ENCODE peak calls at places on chromosomes 2 and 18, in five cellular contexts. One of them, this sample, is unnamed.

GRCh38 chr2:121285077-121285449 is at the start of gene TFCP2L1:
- DNase-seq in tibial nerve: no peak
- DNase-seq in stimulated activated CD4-positive, alpha-beta T cell treated with anti-CD3 and anti-CD28 coated beads, TNF-alpha, amount 100 ng/mL, for 1 hour: no peak
- DNase-seq in omental fat pad: no peak
- DNase-seq in activated T-cell treated with anti-CD3 and anti-CD28 coated beads for 48 hours: peak; percentile 41
- DNase-seq in this sample: no peak

GRCh38 chr2:208594642-208595385 is 188.2 kb downstream of the PTH2R start:
- DNase-seq in tibial nerve: no peak
- DNase-seq in omental fat pad: no peak
- DNase-seq in stimulated activated CD4-positive, alpha-beta T cell treated with anti-CD3 and anti-CD28 coated beads, TNF-alpha, amount 100 ng/mL, for 1 hour: no peak
- DNase-seq in activated T-cell treated with anti-CD3 and anti-CD28 coated beads for 48 hours: no peak
- DNase-seq in this sample: no peak

GRCh38 chr2:144659731-144660275 is 139.9 kb upstream of the ZEB2 start:
- DNase-seq in stimulated activated CD4-positive, alpha-beta T cell treated with anti-CD3 and anti-CD28 coated beads, TNF-alpha, amount 100 ng/mL, for 1 hour: peak; percentile 2
- DNase-seq in activated T-cell treated with anti-CD3 and anti-CD28 coated beads for 48 hours: peak; percentile 13
- DNase-seq in omental fat pad: no peak
- DNase-seq in tibial nerve: no peak
- DNase-seq in this sample: no peak

GRCh38 chr2:218326315-218326714 is 30.3 kb upstream of the CATIP start:
- DNase-seq in tibial nerve: no peak
- DNase-seq in stimulated activated CD4-positive, alpha-beta T cell treated with anti-CD3 and anti-CD28 coated beads, TNF-alpha, amount 100 ng/mL, for 1 hour: no peak
- DNase-seq in omental fat pad: no peak
- DNase-seq in activated T-cell treated with anti-CD3 and anti-CD28 coated beads for 48 hours: no peak
- DNase-seq in this sample: no peak

GRCh38 chr2:12809526-12809925 is 92.8 kb downstream of the TRIB2 start:
- DNase-seq in omental fat pad: no peak
- DNase-seq in activated T-cell treated with anti-CD3 and anti-CD28 coated beads for 48 hours: no peak
- DNase-seq in stimulated activated CD4-positive, alpha-beta T cell treated with anti-CD3 and anti-CD28 coated beads, TNF-alpha, amount 100 ng/mL, for 1 hour: no peak
- DNase-seq in tibial nerve: no peak
- DNase-seq in this sample: no peak

GRCh38 chr2:240232961-240233890 is 92.8 kb upstream of the OTOS start:
- DNase-seq in tibial nerve: peak; percentile 78
- DNase-seq in activated T-cell treated with anti-CD3 and anti-CD28 coated beads for 48 hours: peak; percentile 72
- DNase-seq in omental fat pad: peak; percentile 85
- DNase-seq in stimulated activated CD4-positive, alpha-beta T cell treated with anti-CD3 and anti-CD28 coated beads, TNF-alpha, amount 100 ng/mL, for 1 hour: peak; percentile 22
- DNase-seq in this sample: peak; percentile 65

GRCh38 chr2:36530178-36530982 is 67.6 kb downstream of the FEZ2 start:
- DNase-seq in tibial nerve: no peak
- DNase-seq in omental fat pad: no peak
- DNase-seq in activated T-cell treated with anti-CD3 and anti-CD28 coated beads for 48 hours: no peak
- DNase-seq in stimulated activated CD4-positive, alpha-beta T cell treated with anti-CD3 and anti-CD28 coated beads, TNF-alpha, amount 100 ng/mL, for 1 hour: no peak
- DNase-seq in this sample: no peak

GRCh38 chr2:46893231-46893943 is 22.2 kb downstream of the MCFD2 start:
- DNase-seq in activated T-cell treated with anti-CD3 and anti-CD28 coated beads for 48 hours: no peak
- DNase-seq in tibial nerve: no peak
- DNase-seq in omental fat pad: no peak
- DNase-seq in stimulated activated CD4-positive, alpha-beta T cell treated with anti-CD3 and anti-CD28 coated beads, TNF-alpha, amount 100 ng/mL, for 1 hour: no peak
- DNase-seq in this sample: no peak

GRCh38 chr2:130251520-130251864 is 53.3 kb upstream of the TUBA3E start:
- DNase-seq in stimulated activated CD4-positive, alpha-beta T cell treated with anti-CD3 and anti-CD28 coated beads, TNF-alpha, amount 100 ng/mL, for 1 hour: no peak
- DNase-seq in activated T-cell treated with anti-CD3 and anti-CD28 coated beads for 48 hours: no peak
- DNase-seq in tibial nerve: no peak
- DNase-seq in omental fat pad: no peak
- DNase-seq in this sample: no peak

GRCh38 chr2:36607947-36608346 is 10.0 kb upstream of the FEZ2 start:
- DNase-seq in omental fat pad: no peak
- DNase-seq in tibial nerve: no peak
- DNase-seq in activated T-cell treated with anti-CD3 and anti-CD28 coated beads for 48 hours: no peak
- DNase-seq in stimulated activated CD4-positive, alpha-beta T cell treated with anti-CD3 and anti-CD28 coated beads, TNF-alpha, amount 100 ng/mL, for 1 hour: no peak
- DNase-seq in this sample: no peak

GRCh38 chr2:155169317-155169716 is 470.8 kb downstream of the KCNJ3 start:
- DNase-seq in stimulated activated CD4-positive, alpha-beta T cell treated with anti-CD3 and anti-CD28 coated beads, TNF-alpha, amount 100 ng/mL, for 1 hour: no peak
- DNase-seq in activated T-cell treated with anti-CD3 and anti-CD28 coated beads for 48 hours: no peak
- DNase-seq in tibial nerve: no peak
- DNase-seq in omental fat pad: no peak
- DNase-seq in this sample: no peak

GRCh38 chr2:135851858-135852257 is 14.9 kb upstream of the LCT start:
- DNase-seq in activated T-cell treated with anti-CD3 and anti-CD28 coated beads for 48 hours: no peak
- DNase-seq in tibial nerve: no peak
- DNase-seq in stimulated activated CD4-positive, alpha-beta T cell treated with anti-CD3 and anti-CD28 coated beads, TNF-alpha, amount 100 ng/mL, for 1 hour: no peak
- DNase-seq in omental fat pad: no peak
- DNase-seq in this sample: no peak

GRCh38 chr18:69763002-69763401 is 184.7 kb downstream of the CD226 start:
- DNase-seq in stimulated activated CD4-positive, alpha-beta T cell treated with anti-CD3 and anti-CD28 coated beads, TNF-alpha, amount 100 ng/mL, for 1 hour: no peak
- DNase-seq in activated T-cell treated with anti-CD3 and anti-CD28 coated beads for 48 hours: no peak
- DNase-seq in omental fat pad: no peak
- DNase-seq in tibial nerve: no peak
- DNase-seq in this sample: no peak

GRCh38 chr18:75135158-75135725 is 73.7 kb downstream of the PTGR3 start:
- DNase-seq in tibial nerve: no peak
- DNase-seq in activated T-cell treated with anti-CD3 and anti-CD28 coated beads for 48 hours: no peak
- DNase-seq in omental fat pad: no peak
- DNase-seq in stimulated activated CD4-positive, alpha-beta T cell treated with anti-CD3 and anti-CD28 coated beads, TNF-alpha, amount 100 ng/mL, for 1 hour: no peak
- DNase-seq in this sample: no peak

GRCh38 chr18:23870963-23871362 is 143.6 kb upstream of the TTC39C start:
- DNase-seq in stimulated activated CD4-positive, alpha-beta T cell treated with anti-CD3 and anti-CD28 coated beads, TNF-alpha, amount 100 ng/mL, for 1 hour: no peak
- DNase-seq in tibial nerve: no peak
- DNase-seq in activated T-cell treated with anti-CD3 and anti-CD28 coated beads for 48 hours: no peak
- DNase-seq in omental fat pad: no peak
- DNase-seq in this sample: no peak

GRCh38 chr2:27050281-27050995 is 1.0 kb upstream of the AGBL5 start:
- DNase-seq in stimulated activated CD4-positive, alpha-beta T cell treated with anti-CD3 and anti-CD28 coated beads, TNF-alpha, amount 100 ng/mL, for 1 hour: peak; percentile 75
- DNase-seq in activated T-cell treated with anti-CD3 and anti-CD28 coated beads for 48 hours: peak; percentile 84
- DNase-seq in tibial nerve: peak; percentile 93
- DNase-seq in omental fat pad: peak; percentile 95
- DNase-seq in this sample: peak; percentile 84

GRCh38 chr2:71678874-71679273 is 225.5 kb downstream of the DYSF start:
- DNase-seq in stimulated activated CD4-positive, alpha-beta T cell treated with anti-CD3 and anti-CD28 coated beads, TNF-alpha, amount 100 ng/mL, for 1 hour: no peak
- DNase-seq in omental fat pad: no peak
- DNase-seq in tibial nerve: no peak
- DNase-seq in activated T-cell treated with anti-CD3 and anti-CD28 coated beads for 48 hours: no peak
- DNase-seq in this sample: no peak

GRCh38 chr2:175918935-175919334 is 83.1 kb downstream of the LNPK start:
- DNase-seq in stimulated activated CD4-positive, alpha-beta T cell treated with anti-CD3 and anti-CD28 coated beads, TNF-alpha, amount 100 ng/mL, for 1 hour: no peak
- DNase-seq in omental fat pad: no peak
- DNase-seq in tibial nerve: no peak
- DNase-seq in activated T-cell treated with anti-CD3 and anti-CD28 coated beads for 48 hours: no peak
- DNase-seq in this sample: no peak

GRCh38 chr2:187003038-187003543 is 154.1 kb upstream of the ZSWIM2 start:
- DNase-seq in tibial nerve: no peak
- DNase-seq in stimulated activated CD4-positive, alpha-beta T cell treated with anti-CD3 and anti-CD28 coated beads, TNF-alpha, amount 100 ng/mL, for 1 hour: no peak
- DNase-seq in activated T-cell treated with anti-CD3 and anti-CD28 coated beads for 48 hours: no peak
- DNase-seq in omental fat pad: no peak
- DNase-seq in this sample: no peak

GRCh38 chr2:149573760-149574159 is 13.8 kb downstream of the MMADHC start:
- DNase-seq in tibial nerve: no peak
- DNase-seq in omental fat pad: no peak
- DNase-seq in stimulated activated CD4-positive, alpha-beta T cell treated with anti-CD3 and anti-CD28 coated beads, TNF-alpha, amount 100 ng/mL, for 1 hour: no peak
- DNase-seq in activated T-cell treated with anti-CD3 and anti-CD28 coated beads for 48 hours: no peak
- DNase-seq in this sample: no peak

GRCh38 chr18:56574827-56575226 is 63.6 kb downstream of the TXNL1 start:
- DNase-seq in tibial nerve: no peak
- DNase-seq in stimulated activated CD4-positive, alpha-beta T cell treated with anti-CD3 and anti-CD28 coated beads, TNF-alpha, amount 100 ng/mL, for 1 hour: no peak
- DNase-seq in activated T-cell treated with anti-CD3 and anti-CD28 coated beads for 48 hours: no peak
- DNase-seq in omental fat pad: no peak
- DNase-seq in this sample: no peak

GRCh38 chr18:11671156-11671555 is 17.9 kb upstream of the GNAL start:
- DNase-seq in stimulated activated CD4-positive, alpha-beta T cell treated with anti-CD3 and anti-CD28 coated beads, TNF-alpha, amount 100 ng/mL, for 1 hour: no peak
- DNase-seq in activated T-cell treated with anti-CD3 and anti-CD28 coated beads for 48 hours: no peak
- DNase-seq in omental fat pad: no peak
- DNase-seq in tibial nerve: no peak
- DNase-seq in this sample: no peak

GRCh38 chr18:44341759-44342158 is 338.9 kb upstream of the SETBP1 start:
- DNase-seq in stimulated activated CD4-positive, alpha-beta T cell treated with anti-CD3 and anti-CD28 coated beads, TNF-alpha, amount 100 ng/mL, for 1 hour: no peak
- DNase-seq in activated T-cell treated with anti-CD3 and anti-CD28 coated beads for 48 hours: no peak
- DNase-seq in omental fat pad: no peak
- DNase-seq in tibial nerve: no peak
- DNase-seq in this sample: no peak

GRCh38 chr18:1412660-1413659 is 508.3 kb downstream of the ADCYAP1 start:
- DNase-seq in tibial nerve: no peak
- DNase-seq in omental fat pad: no peak
- DNase-seq in stimulated activated CD4-positive, alpha-beta T cell treated with anti-CD3 and anti-CD28 coated beads, TNF-alpha, amount 100 ng/mL, for 1 hour: no peak
- DNase-seq in activated T-cell treated with anti-CD3 and anti-CD28 coated beads for 48 hours: no peak
- DNase-seq in this sample: no peak

GRCh38 chr2:68344031-68344430 is 21.1 kb upstream of the PLEK start:
- DNase-seq in activated T-cell treated with anti-CD3 and anti-CD28 coated beads for 48 hours: no peak
- DNase-seq in stimulated activated CD4-positive, alpha-beta T cell treated with anti-CD3 and anti-CD28 coated beads, TNF-alpha, amount 100 ng/mL, for 1 hour: no peak
- DNase-seq in omental fat pad: no peak
- DNase-seq in tibial nerve: no peak
- DNase-seq in this sample: no peak

GRCh38 chr2:228318218-228318617 is 136.7 kb upstream of the SPHKAP start:
- DNase-seq in stimulated activated CD4-positive, alpha-beta T cell treated with anti-CD3 and anti-CD28 coated beads, TNF-alpha, amount 100 ng/mL, for 1 hour: no peak
- DNase-seq in activated T-cell treated with anti-CD3 and anti-CD28 coated beads for 48 hours: no peak
- DNase-seq in tibial nerve: no peak
- DNase-seq in omental fat pad: no peak
- DNase-seq in this sample: no peak

GRCh38 chr2:237264480-237265219 is 149.3 kb downstream of the COL6A3 start:
- DNase-seq in activated T-cell treated with anti-CD3 and anti-CD28 coated beads for 48 hours: no peak
- DNase-seq in stimulated activated CD4-positive, alpha-beta T cell treated with anti-CD3 and anti-CD28 coated beads, TNF-alpha, amount 100 ng/mL, for 1 hour: no peak
- DNase-seq in omental fat pad: no peak
- DNase-seq in tibial nerve: no peak
- DNase-seq in this sample: no peak

GRCh38 chr18:64799378-64799777 is 650.5 kb upstream of the LINC00305 start:
- DNase-seq in omental fat pad: no peak
- DNase-seq in activated T-cell treated with anti-CD3 and anti-CD28 coated beads for 48 hours: no peak
- DNase-seq in stimulated activated CD4-positive, alpha-beta T cell treated with anti-CD3 and anti-CD28 coated beads, TNF-alpha, amount 100 ng/mL, for 1 hour: no peak
- DNase-seq in tibial nerve: no peak
- DNase-seq in this sample: no peak

GRCh38 chr2:16756831-16757644 is 91.4 kb upstream of the CYRIA start:
- DNase-seq in tibial nerve: peak; percentile 51
- DNase-seq in omental fat pad: peak; percentile 62
- DNase-seq in stimulated activated CD4-positive, alpha-beta T cell treated with anti-CD3 and anti-CD28 coated beads, TNF-alpha, amount 100 ng/mL, for 1 hour: no peak
- DNase-seq in activated T-cell treated with anti-CD3 and anti-CD28 coated beads for 48 hours: peak; percentile 51
- DNase-seq in this sample: peak; percentile 41

GRCh38 chr2:18129348-18129747 is 250.9 kb downstream of the KCNS3 start:
- DNase-seq in omental fat pad: no peak
- DNase-seq in tibial nerve: no peak
- DNase-seq in stimulated activated CD4-positive, alpha-beta T cell treated with anti-CD3 and anti-CD28 coated beads, TNF-alpha, amount 100 ng/mL, for 1 hour: no peak
- DNase-seq in activated T-cell treated with anti-CD3 and anti-CD28 coated beads for 48 hours: no peak
- DNase-seq in this sample: no peak

GRCh38 chr2:148122788-148123187 is 101.9 kb downstream of the MBD5 start:
- DNase-seq in omental fat pad: no peak
- DNase-seq in stimulated activated CD4-positive, alpha-beta T cell treated with anti-CD3 and anti-CD28 coated beads, TNF-alpha, amount 100 ng/mL, for 1 hour: no peak
- DNase-seq in activated T-cell treated with anti-CD3 and anti-CD28 coated beads for 48 hours: no peak
- DNase-seq in tibial nerve: no peak
- DNase-seq in this sample: no peak

GRCh38 chr2:43021791-43022500 is 204.5 kb downstream of the ZFP36L2 start:
- DNase-seq in omental fat pad: no peak
- DNase-seq in activated T-cell treated with anti-CD3 and anti-CD28 coated beads for 48 hours: no peak
- DNase-seq in stimulated activated CD4-positive, alpha-beta T cell treated with anti-CD3 and anti-CD28 coated beads, TNF-alpha, amount 100 ng/mL, for 1 hour: no peak
- DNase-seq in tibial nerve: no peak
- DNase-seq in this sample: no peak

GRCh38 chr2:119476301-119477117 is 44.9 kb downstream of the TMEM37 start:
- DNase-seq in tibial nerve: no peak
- DNase-seq in stimulated activated CD4-positive, alpha-beta T cell treated with anti-CD3 and anti-CD28 coated beads, TNF-alpha, amount 100 ng/mL, for 1 hour: no peak
- DNase-seq in activated T-cell treated with anti-CD3 and anti-CD28 coated beads for 48 hours: peak; percentile 31
- DNase-seq in omental fat pad: no peak
- DNase-seq in this sample: no peak

GRCh38 chr2:120104002-120104467 is 91.2 kb downstream of the EPB41L5 start:
- DNase-seq in stimulated activated CD4-positive, alpha-beta T cell treated with anti-CD3 and anti-CD28 coated beads, TNF-alpha, amount 100 ng/mL, for 1 hour: no peak
- DNase-seq in tibial nerve: no peak
- DNase-seq in omental fat pad: no peak
- DNase-seq in activated T-cell treated with anti-CD3 and anti-CD28 coated beads for 48 hours: no peak
- DNase-seq in this sample: no peak

GRCh38 chr2:237563816-237564215 is 2.6 kb upstream of the PRLH start:
- DNase-seq in activated T-cell treated with anti-CD3 and anti-CD28 coated beads for 48 hours: no peak
- DNase-seq in omental fat pad: no peak
- DNase-seq in tibial nerve: no peak
- DNase-seq in stimulated activated CD4-positive, alpha-beta T cell treated with anti-CD3 and anti-CD28 coated beads, TNF-alpha, amount 100 ng/mL, for 1 hour: no peak
- DNase-seq in this sample: no peak

GRCh38 chr18:46676162-46676830 is 19.3 kb upstream of the LOXHD1 start:
- DNase-seq in tibial nerve: no peak
- DNase-seq in omental fat pad: no peak
- DNase-seq in stimulated activated CD4-positive, alpha-beta T cell treated with anti-CD3 and anti-CD28 coated beads, TNF-alpha, amount 100 ng/mL, for 1 hour: no peak
- DNase-seq in activated T-cell treated with anti-CD3 and anti-CD28 coated beads for 48 hours: no peak
- DNase-seq in this sample: no peak

GRCh38 chr18:1846640-1847039 is 724.7 kb downstream of the METTL4 start:
- DNase-seq in tibial nerve: no peak
- DNase-seq in omental fat pad: no peak
- DNase-seq in activated T-cell treated with anti-CD3 and anti-CD28 coated beads for 48 hours: no peak
- DNase-seq in stimulated activated CD4-positive, alpha-beta T cell treated with anti-CD3 and anti-CD28 coated beads, TNF-alpha, amount 100 ng/mL, for 1 hour: no peak
- DNase-seq in this sample: no peak

GRCh38 chr2:211599146-211599545 is 939.5 kb downstream of the ERBB4 start:
- DNase-seq in stimulated activated CD4-positive, alpha-beta T cell treated with anti-CD3 and anti-CD28 coated beads, TNF-alpha, amount 100 ng/mL, for 1 hour: no peak
- DNase-seq in omental fat pad: no peak
- DNase-seq in activated T-cell treated with anti-CD3 and anti-CD28 coated beads for 48 hours: no peak
- DNase-seq in tibial nerve: no peak
- DNase-seq in this sample: no peak